ENCODE peak calls at places on chromosome 12, in five cellular contexts. I, F, K, C and M are unnamed samples.

GRCh38 chr12:55816876-55817351 is 610 bp downstream of the SARNP start:
- DNase-seq in I (no peak), F (peak; percentile 48), K (peak; percentile 26), C (no peak), M (no peak)

GRCh38 chr12:116210762-116211161 is 66.7 kb downstream of the MED13L start:
- DNase-seq in I (no peak), F (no peak), K (no peak), C (no peak), M (no peak)

GRCh38 chr12:108305520-108305919 is 33.6 kb downstream of the CMKLR1 start:
- DNase-seq in I (peak; percentile 92), F (peak; percentile 88), K (peak; percentile 71), C (peak; percentile 80), M (peak; percentile 81)

GRCh38 chr12:10339441-10339840 is 31.8 kb downstream of the KLRD1 start:
- DNase-seq in I (no peak), F (peak; percentile 44), K (no peak), C (no peak), M (no peak)

GRCh38 chr12:52602552-52602951 is 1.3 kb upstream of the KRT72 start:
- DNase-seq in I (no peak), F (no peak), K (no peak), C (no peak), M (no peak)

GRCh38 chr12:52912711-52913423 is 8.0 kb upstream of the KRT8 start:
- DNase-seq in I (no peak), F (no peak), K (no peak), C (no peak), M (no peak)

GRCh38 chr12:132505105-132505851 is 15.3 kb downstream of the FBRSL1 start:
- DNase-seq in I (peak; percentile 47), F (no peak), K (no peak), C (peak; percentile 90), M (no peak)

GRCh38 chr12:67425394-67425793 is 156.2 kb downstream of the CAND1 start:
- DNase-seq in I (no peak), F (peak; percentile 52), K (no peak), C (no peak), M (no peak)

GRCh38 chr12:89225808-89226368 is 126.4 kb downstream of the DUSP6 start:
- DNase-seq in I (no peak), F (peak; percentile 91), K (peak; percentile 93), C (no peak), M (peak; percentile 87)

GRCh38 chr12:67541625-67541991 is 106.9 kb upstream of the DYRK2 start:
- DNase-seq in I (no peak), F (no peak), K (no peak), C (no peak), M (no peak)

GRCh38 chr12:69896653-69897381 is 71.8 kb downstream of the MYRFL start:
- DNase-seq in I (no peak), F (no peak), K (no peak), C (no peak), M (no peak)

GRCh38 chr12:2891240-2892053 is 756 bp downstream of the TULP3 start:
- DNase-seq in I (peak; percentile 51), F (peak; percentile 80), K (peak; percentile 61), C (no peak), M (no peak)

GRCh38 chr12:56257491-56258067 is 605 bp downstream of the ANKRD52 start:
- DNase-seq in I (no peak), F (peak; percentile 56), K (peak; percentile 11), C (no peak), M (no peak)

GRCh38 chr12:88579941-88580871 is at the start of gene KITLG:
- DNase-seq in I (peak; percentile 83), F (peak; percentile 97), K (peak; percentile 87), C (peak; percentile 82), M (peak; percentile 65)

GRCh38 chr12:132278421-132279183 is 50.8 kb downstream of the GALNT9 start:
- DNase-seq in I (no peak), F (no peak), K (no peak), C (no peak), M (no peak)

GRCh38 chr12:28090835-28091234 is 99.4 kb upstream of the CCDC91 start:
- DNase-seq in I (no peak), F (no peak), K (no peak), C (no peak), M (no peak)

GRCh38 chr12:125013816-125014442 is 20.5 kb downstream of the BRI3BP start:
- DNase-seq in I (no peak), F (no peak), K (no peak), C (no peak), M (no peak)

GRCh38 chr12:89379100-89379838 is 27.0 kb upstream of the DUSP6 start:
- DNase-seq in I (no peak), F (no peak), K (no peak), C (no peak), M (no peak)

GRCh38 chr12:54041097-54041690 is 8.3 kb downstream of the HOXC5 start:
- DNase-seq in I (no peak), F (no peak), K (no peak), C (no peak), M (no peak)

GRCh38 chr12:33182485-33182884 is 257.1 kb downstream of the SYT10 start:
- DNase-seq in I (no peak), F (no peak), K (no peak), C (no peak), M (no peak)

GRCh38 chr12:20212036-20212435 is 156.3 kb upstream of the PDE3A start:
- DNase-seq in I (no peak), F (peak; percentile 42), K (peak; percentile 8), C (no peak), M (no peak)

GRCh38 chr12:2364566-2365165 is 311.9 kb downstream of the CACNA1C start:
- DNase-seq in I (no peak), F (no peak), K (no peak), C (no peak), M (no peak)

GRCh38 chr12:50200507-50201273 is 33.5 kb upstream of the CERS5 start:
- DNase-seq in I (no peak), F (peak; percentile 58), K (peak; percentile 81), C (no peak), M (peak; percentile 52)

GRCh38 chr12:132475304-132476037 is 14.5 kb upstream of the FBRSL1 start:
- DNase-seq in I (no peak), F (no peak), K (no peak), C (peak; percentile 91), M (no peak)

GRCh38 chr12:100797786-100798580 is 3.4 kb downstream of the ANO4 start:
- DNase-seq in I (no peak), F (no peak), K (no peak), C (no peak), M (no peak)

GRCh38 chr12:122087431-122088180 is 9.1 kb downstream of the MLXIP start:
- DNase-seq in I (no peak), F (no peak), K (no peak), C (no peak), M (no peak)

GRCh38 chr12:40464121-40464520 is 228.1 kb upstream of the CNTN1 start:
- DNase-seq in I (no peak), F (no peak), K (no peak), C (no peak), M (no peak)

GRCh38 chr12:50505945-50506344 is 1.2 kb downstream of the DIP2B start:
- DNase-seq in I (no peak), F (peak; percentile 33), K (no peak), C (no peak), M (no peak)

GRCh38 chr12:49703647-49704137 is 3.5 kb downstream of the FMNL3 start:
- DNase-seq in I (no peak), F (peak; percentile 68), K (peak; percentile 92), C (no peak), M (peak; percentile 59)

DNA sequence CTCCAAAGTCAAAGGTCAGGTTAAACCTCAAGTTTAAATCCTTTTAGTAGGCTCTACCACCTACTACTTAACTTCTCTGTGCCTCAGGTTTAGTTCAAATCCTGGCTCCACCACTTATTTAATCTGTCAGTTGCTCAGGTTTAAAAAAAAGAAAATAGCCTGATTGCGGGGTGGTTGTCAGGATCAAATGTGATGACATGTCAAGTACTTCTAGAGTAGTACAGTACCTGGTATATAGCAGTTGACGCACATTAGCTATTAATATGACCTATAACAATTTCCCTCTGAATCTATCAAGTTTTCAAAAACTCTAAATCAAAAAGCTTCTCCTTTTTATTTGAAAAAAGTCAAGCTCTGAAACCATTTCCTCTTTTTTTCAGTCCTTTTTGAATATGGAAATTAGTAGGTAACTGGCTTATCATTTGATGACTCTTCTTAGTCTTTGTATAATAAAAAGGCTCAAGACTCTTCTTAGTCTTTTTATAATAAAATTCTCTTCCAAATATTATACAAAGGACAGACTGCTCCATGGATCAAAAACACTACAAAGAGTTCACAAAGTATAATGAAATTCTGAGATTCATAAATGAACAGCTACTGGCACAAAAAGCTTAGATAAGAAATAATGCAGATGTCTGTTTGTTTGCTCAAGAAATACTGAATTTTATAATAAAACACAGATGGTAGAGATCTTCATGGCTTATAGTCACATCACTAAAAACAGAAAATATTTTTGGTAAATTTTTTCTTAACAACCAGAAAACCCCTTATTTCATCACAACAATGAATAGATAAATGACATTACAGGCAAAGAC is 5.0 kb downstream of the OSBPL8 start:
- DNase-seq in I (no peak), F (no peak), K (no peak), C (no peak), M (no peak)
- H3K4me3 ChIP-seq in I (no peak overlapping the region), F (no peak overlapping the region), K (no peak overlapping the region), C (no peak overlapping the region), M (no peak overlapping the region)

DNA sequence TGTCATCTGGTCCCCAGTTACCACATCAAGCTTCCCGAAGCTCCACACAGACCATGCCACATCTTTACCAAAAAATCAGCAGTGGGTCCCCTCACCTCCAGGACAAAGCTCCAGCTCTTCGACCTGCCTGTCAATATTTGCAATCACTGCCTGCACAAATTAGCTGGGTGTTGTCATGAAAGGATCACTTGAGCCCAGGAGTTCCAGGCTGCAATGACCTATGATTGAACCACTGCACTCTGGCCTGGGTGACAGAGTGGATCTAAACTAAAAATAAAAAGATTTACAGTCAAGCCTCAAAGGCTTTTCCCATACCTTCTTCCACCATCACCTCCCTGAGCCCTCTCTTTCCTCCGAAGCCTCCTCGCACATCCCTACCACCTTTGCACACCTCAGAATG is 7.2 kb downstream of the CD4 start:
- DNase-seq in I (no peak), F (no peak), K (no peak), C (no peak), M (no peak)
- H3K4me3 ChIP-seq in I (no peak overlapping the region), F (no peak overlapping the region), K (no peak overlapping the region), C (no peak overlapping the region), M (no peak overlapping the region)

DNA sequence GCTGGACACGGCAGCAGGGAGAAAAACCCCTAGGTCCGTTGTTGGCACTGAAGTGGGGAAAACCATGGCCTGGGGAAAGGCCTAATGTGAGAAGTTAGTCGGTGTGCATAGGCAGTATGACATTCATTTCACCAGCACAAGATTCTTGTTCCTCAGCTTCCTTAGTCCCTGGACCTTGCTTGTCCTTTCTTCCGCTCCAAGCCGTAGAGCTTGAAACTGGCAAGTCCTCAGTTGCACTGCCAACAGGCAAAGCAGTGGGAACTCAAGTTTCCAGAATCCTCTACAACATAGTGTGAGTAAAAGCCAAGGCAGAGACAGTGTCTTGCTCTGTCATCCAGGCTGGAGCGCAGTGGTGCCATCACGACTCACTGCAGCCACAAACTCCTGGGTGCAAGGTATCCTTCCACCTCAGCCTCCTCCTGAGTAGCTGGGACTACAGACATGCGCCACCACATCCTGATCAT is 138.5 kb upstream of the AMIGO2 start:
- DNase-seq in I (no peak), F (no peak), K (no peak), C (no peak), M (no peak)
- H3K4me3 ChIP-seq in I (no peak overlapping the region), F (no peak overlapping the region), K (no peak overlapping the region), C (peak overlapping the region; percentile 29), M (no peak overlapping the region)

DNA sequence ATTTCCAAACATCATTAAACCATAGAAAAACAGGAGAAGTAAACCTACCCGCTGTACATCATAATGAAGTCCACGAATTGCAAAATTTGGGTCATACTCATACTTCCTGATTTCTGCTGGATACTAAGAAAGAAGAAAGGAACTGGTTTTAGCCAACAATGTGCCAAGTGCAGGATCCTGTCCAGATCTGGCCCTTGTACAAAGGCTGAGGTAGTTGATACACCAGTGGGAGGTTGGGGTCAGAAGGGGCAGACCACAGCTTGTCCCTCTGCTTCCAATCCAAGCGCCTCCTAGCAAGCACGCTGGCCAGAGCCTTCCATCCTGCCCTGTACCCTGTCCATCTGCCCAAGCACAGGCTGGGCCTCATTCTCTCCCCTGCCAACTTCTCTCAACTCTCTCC is 34.2 kb downstream of the NT5DC3 start:
- DNase-seq in I (no peak), F (peak; percentile 41), K (no peak), C (no peak), M (no peak)
- H3K4me3 ChIP-seq in I (no peak overlapping the region), F (no peak overlapping the region), K (no peak overlapping the region), C (no peak overlapping the region), M (no peak overlapping the region)